ENCODE peak calls at places on chromosome 18, in seven cellular contexts. G is stimulated activated CD4-positive, alpha-beta T cell treated with anti-CD3 and anti-CD28 coated beads, TNF-alpha, amount 100 ng/mL, for 4 hours; K is mucosa of descending colon; M is tibial nerve; T is M059J; B is fibroblast of mammary gland; Q is central memory CD4-positive, alpha-beta T cell. N is an unnamed sample.

GRCh38 chr18:28412521-28412920 is 235.6 kb upstream of the CDH2 start:
- DNase-seq in G (no peak), K (no peak), M (no peak), T (peak; percentile 38), B (no peak), Q (no peak), N (no peak)

GRCh38 chr18:79117380-79117779 is 48.2 kb downstream of the ATP9B start:
- DNase-seq in G (no peak), K (no peak), M (no peak), T (no peak), B (peak; percentile 68), Q (no peak), N (no peak)

GRCh38 chr18:58307441-58307840 is 263.4 kb downstream of the NEDD4L start:
- DNase-seq in G (no peak), K (no peak), M (no peak), T (no peak), B (no peak), Q (no peak), N (no peak)

GRCh38 chr18:36372902-36373301 is 75.4 kb downstream of the FHOD3 start:
- DNase-seq in G (no peak), K (no peak), M (no peak), T (peak; percentile 88), B (peak; percentile 66), Q (no peak), N (no peak)

GRCh38 chr18:61900504-61901281 is 7.9 kb upstream of the RNF152 start:
- DNase-seq in G (no peak), K (no peak), M (no peak), T (no peak), B (no peak), Q (no peak), N (no peak)

GRCh38 chr18:48805826-48806535 is 144.8 kb downstream of the SMAD7 start:
- DNase-seq in G (no peak), K (no peak), M (no peak), T (no peak), B (no peak), Q (no peak), N (no peak)

GRCh38 chr18:31626409-31626808 is 34.7 kb downstream of the TTR start:
- DNase-seq in G (no peak), K (no peak), M (no peak), T (no peak), B (no peak), Q (no peak), N (no peak)

GRCh38 chr18:47929681-47930085 is 776 bp downstream of the SMAD2 start:
- DNase-seq in G (no peak), K (no peak), M (no peak), T (peak; percentile 65), B (peak; percentile 60), Q (no peak), N (no peak)

GRCh38 chr18:31506024-31506742 is 8.2 kb downstream of the DSG2 start:
- DNase-seq in G (no peak), K (no peak), M (no peak), T (peak; percentile 2), B (peak; percentile 52), Q (no peak), N (no peak)

GRCh38 chr18:53864758-53865157 is 359.7 kb downstream of the MBD2 start:
- DNase-seq in G (no peak), K (no peak), M (no peak), T (peak; percentile 3), B (peak; percentile 14), Q (no peak), N (no peak)

GRCh38 chr18:2805970-2806943 is 40.5 kb upstream of the EMILIN2 start:
- DNase-seq in G (no peak), K (no peak), M (no peak), T (peak; percentile 18), B (peak; percentile 49), Q (no peak), N (no peak)

GRCh38 chr18:58026395-58026794 is 17.6 kb upstream of the NEDD4L start:
- DNase-seq in G (no peak), K (no peak), M (no peak), T (no peak), B (no peak), Q (no peak), N (no peak)

GRCh38 chr18:76621184-76621583 is 126.1 kb upstream of the ZNF516 start:
- DNase-seq in G (no peak), K (no peak), M (no peak), T (no peak), B (peak; percentile 68), Q (no peak), N (no peak)

GRCh38 chr18:12458761-12459160 is 51.0 kb downstream of the PRELID3A start:
- DNase-seq in G (no peak), K (no peak), M (no peak), T (no peak), B (no peak), Q (no peak), N (no peak)

GRCh38 chr18:39414009-39414700 is 1848.6 kb upstream of the CELF4 start:
- DNase-seq in G (no peak), K (no peak), M (no peak), T (peak; percentile 85), B (peak; percentile 84), Q (no peak), N (no peak)

GRCh38 chr18:8625693-8626092 is 16.5 kb downstream of the RAB12 start:
- DNase-seq in G (no peak), K (no peak), M (no peak), T (no peak), B (no peak), Q (no peak), N (no peak)

GRCh38 chr18:45760443-45761036 is 36.6 kb downstream of the SLC14A1 start:
- DNase-seq in G (no peak), K (no peak), M (no peak), T (no peak), B (no peak), Q (no peak), N (no peak)

GRCh38 chr18:57469884-57470283 is 34.7 kb downstream of the ONECUT2 start:
- DNase-seq in G (no peak), K (peak; percentile 43), M (no peak), T (peak; percentile 30), B (no peak), Q (no peak), N (no peak)

GRCh38 chr18:46706968-46707367 is 49.9 kb downstream of the ST8SIA5 start:
- DNase-seq in G (no peak), K (no peak), M (no peak), T (peak; percentile 92), B (peak; percentile 24), Q (no peak), N (no peak)

GRCh38 chr18:56168049-56168781 is 470.2 kb downstream of the TXNL1 start:
- DNase-seq in G (no peak), K (no peak), M (no peak), T (peak; percentile 90), B (peak; percentile 61), Q (no peak), N (no peak)

GRCh38 chr18:54263904-54264336 is 5.4 kb upstream of the POLI start:
- DNase-seq in G (no peak), K (no peak), M (no peak), T (no peak), B (no peak), Q (no peak), N (no peak)

GRCh38 chr18:9707381-9708056 is 582 bp upstream of the RAB31 start:
- DNase-seq in G (no peak), K (no peak), M (no peak), T (no peak), B (no peak), Q (no peak), N (no peak)

GRCh38 chr18:76528477-76529432 is 33.7 kb upstream of the ZNF516 start:
- DNase-seq in G (no peak), K (peak; percentile 43), M (peak; percentile 33), T (peak; percentile 12), B (peak; percentile 73), Q (no peak), N (no peak)

GRCh38 chr18:61127714-61128485 is 205.3 kb upstream of the CDH20 start:
- DNase-seq in G (no peak), K (no peak), M (no peak), T (no peak), B (no peak), Q (no peak), N (no peak)

GRCh38 chr18:75317300-75317699 is 106.7 kb downstream of the TSHZ1 start:
- DNase-seq in G (no peak), K (no peak), M (no peak), T (no peak), B (no peak), Q (no peak), N (no peak)

GRCh38 chr18:500230-500555 is 308 bp downstream of the COLEC12 start:
- DNase-seq in G (no peak), K (no peak), M (no peak), T (no peak), B (peak; percentile 59), Q (no peak), N (no peak)

GRCh38 chr18:8607776-8608682 is 1.2 kb upstream of the RAB12 start:
- DNase-seq in G (no peak), K (no peak), M (no peak), T (no peak), B (peak; percentile 67), Q (no peak), N (no peak)

N was measured in stimulated activated CD8-positive, alpha-beta memory T cell treated with anti-CD3 and anti-CD28 coated beads, Interleukin-7, amount 100 ng/mL, for 1 hour.